ENCODE peak calls at places on chromosomes 4 and X, in nine cellular contexts. U is CD4-positive, alpha-beta memory T cell; L is COR-L47; F is OCI-M1; G is stimulated activated CD8-positive, alpha-beta memory T cell treated with anti-CD3 and anti-CD28 coated beads, Interleukin-7, amount 100 ng/mL, for 24 hours; Z is adipocyte; W is islet precursor cell; A is iris pigment epithelial cell; I is astrocyte of the spinal cord. K is an unnamed sample.

GRCh38 chr4:33268776-33269175 is 2548.6 kb downstream of the PCDH7 start:
- DNase-seq in U (no peak), L (no peak), F (no peak), G (no peak), Z (no peak), W (no peak), A (no peak), I (no peak), K (no peak)

GRCh38 chrX:136146614-136147319 is 566 bp upstream of the FHL1 start:
- DNase-seq in U (no peak), L (no peak), F (no peak), G (no peak), Z (peak), W (no peak), A (no peak), I (no peak), K (peak)

GRCh38 chrX:40282901-40283674 is 185.3 kb upstream of the BCOR start:
- DNase-seq in U (no peak), L (no peak), F (no peak), G (no peak), Z (peak), W (no peak), A (no peak), I (peak), K (no peak)

GRCh38 chrX:3290561-3290960 is 55.9 kb downstream of the MXRA5 start:
- DNase-seq in U (no peak), L (no peak), F (no peak), G (no peak), Z (peak), W (no peak), A (no peak), I (no peak), K (no peak)

GRCh38 chr4:48570646-48571220 is 80.7 kb downstream of the ZAR1 start:
- DNase-seq in U (no peak), L (no peak), F (no peak), G (no peak), Z (peak), W (no peak), A (peak), I (peak), K (no peak)

GRCh38 chr4:117783716-117784115 is 250.6 kb upstream of the NDST3 start:
- DNase-seq in U (no peak), L (no peak), F (no peak), G (no peak), Z (peak), W (peak), A (peak), I (peak), K (no peak)

GRCh38 chr4:39495446-39496208 is 31.6 kb downstream of the UGDH start:
- DNase-seq in U (no peak), L (no peak), F (peak), G (no peak), Z (peak), W (no peak), A (peak), I (no peak), K (no peak)

GRCh38 chr4:172141025-172141424 is 327.8 kb downstream of the GALNTL6 start:
- DNase-seq in U (no peak), L (no peak), F (no peak), G (no peak), Z (no peak), W (no peak), A (no peak), I (no peak), K (no peak)

GRCh38 chr4:89685277-89685676 is 151.7 kb downstream of the SNCA start:
- DNase-seq in U (no peak), L (no peak), F (no peak), G (no peak), Z (no peak), W (no peak), A (no peak), I (no peak), K (peak)

K was measured in immature natural killer cell.